ENCODE peak calls at places on chromosomes 3 and 15, in eight cellular contexts. R is astrocyte; N is A549; Z is endodermal cell; K is heart left ventricle; W is CD8-positive, alpha-beta T cell; H is upper lobe of right lung; C is GM12878. Q is an unnamed sample.

GRCh38 chr15:52652984-52653383 is 26.2 kb downstream of the ATOSA start:
- DNase-seq in R (peak), N (peak), Z (no peak), K (no peak), W (no peak), H (no peak), C (no peak), Q (no peak)

GRCh38 chr3:152834354-152835310 is at the start of gene P2RY1:
- DNase-seq in R (peak), N (peak), Z (peak), K (peak), W (peak), H (peak), C (peak), Q (peak)

GRCh38 chr15:58755956-58756355 is 6.4 kb upstream of the ADAM10 start:
- DNase-seq in R (no peak), N (no peak), Z (no peak), K (no peak), W (no peak), H (no peak), C (no peak), Q (no peak)

GRCh38 chr3:51371943-51372557 is 13.0 kb upstream of the MANF start:
- DNase-seq in R (peak), N (peak), Z (peak), K (no peak), W (peak), H (no peak), C (no peak), Q (peak)

GRCh38 chr3:43926073-43926472 is 235.3 kb downstream of the ABHD5 start:
- DNase-seq in R (no peak), N (no peak), Z (peak), K (no peak), W (no peak), H (no peak), C (no peak), Q (no peak)

GRCh38 chr3:66428733-66429132 is 72.1 kb downstream of the LRIG1 start:
- DNase-seq in R (peak), N (peak), Z (no peak), K (peak), W (no peak), H (no peak), C (no peak), Q (peak)

GRCh38 chr15:55774113-55774970 is 31.4 kb upstream of the PRTG start:
- DNase-seq in R (no peak), N (peak), Z (peak), K (no peak), W (peak), H (no peak), C (no peak), Q (peak)

GRCh38 chr3:119352863-119353527 is 58.8 kb downstream of the ARHGAP31 start:
- DNase-seq in R (peak), N (peak), Z (no peak), K (no peak), W (no peak), H (no peak), C (no peak), Q (peak)

GRCh38 chr3:143737065-143737464 is 111.2 kb downstream of the SLC9A9 start:
- DNase-seq in R (no peak), N (no peak), Z (no peak), K (no peak), W (no peak), H (no peak), C (no peak), Q (no peak)

GRCh38 chr15:64599716-64600115 is 139.3 kb downstream of the ZNF609 start:
- DNase-seq in R (peak), N (peak), Z (no peak), K (no peak), W (no peak), H (no peak), C (no peak), Q (no peak)

GRCh38 chr3:114151091-114151490 is 27.8 kb downstream of the DRD3 start:
- DNase-seq in R (no peak), N (no peak), Z (no peak), K (no peak), W (no peak), H (no peak), C (no peak), Q (no peak)

GRCh38 chr3:114152519-114153151 is 26.2 kb downstream of the DRD3 start:
- DNase-seq in R (peak), N (peak), Z (peak), K (peak), W (peak), H (peak), C (peak), Q (peak)

GRCh38 chr3:114144909-114145688 is 33.8 kb downstream of the DRD3 start:
- DNase-seq in R (peak), N (peak), Z (no peak), K (no peak), W (no peak), H (no peak), C (no peak), Q (peak)

GRCh38 chr3:114143817-114144216 is 35.0 kb downstream of the DRD3 start:
- DNase-seq in R (peak), N (no peak), Z (no peak), K (no peak), W (no peak), H (no peak), C (no peak), Q (no peak)

GRCh38 chr3:114147281-114147680 is 31.6 kb downstream of the DRD3 start:
- DNase-seq in R (no peak), N (peak), Z (peak), K (no peak), W (no peak), H (no peak), C (no peak), Q (no peak)
- TF ChIP-seq CTCF in R (no peak), N (no peak), Z (peak), K (no peak), W (no peak), H (no peak), C (no peak), Q (no peak)

GRCh38 chr3:192957441-192957951 is 39.8 kb upstream of the MB21D2 start:
- DNase-seq in R (peak), N (peak), Z (no peak), K (peak), W (no peak), H (peak), C (no peak), Q (peak)
- H3K4me3 ChIP-seq in R (peak), N (no peak), Z (no peak), K (peak), W (no peak), H (peak), C (no peak), Q (no peak)

GRCh38 chr15:92393287-92393993 is at the start of gene ST8SIA2:
- DNase-seq in R (peak), N (peak), Z (peak), K (no peak), W (no peak), H (no peak), C (no peak), Q (no peak)

GRCh38 chr15:92393994-92394326 is 279 bp downstream of the ST8SIA2 start:
- DNase-seq in R (no peak), N (no peak), Z (no peak), K (no peak), W (no peak), H (no peak), C (no peak), Q (no peak)

GRCh38 chr15:92392966-92393286 is 755 bp upstream of the ST8SIA2 start:
- DNase-seq in R (no peak), N (no peak), Z (peak), K (no peak), W (no peak), H (no peak), C (no peak), Q (no peak)

GRCh38 chr15:92392462-92392861 is 1.2 kb upstream of the ST8SIA2 start:
- DNase-seq in R (no peak), N (no peak), Z (peak), K (no peak), W (no peak), H (no peak), C (no peak), Q (no peak)

DNA sequence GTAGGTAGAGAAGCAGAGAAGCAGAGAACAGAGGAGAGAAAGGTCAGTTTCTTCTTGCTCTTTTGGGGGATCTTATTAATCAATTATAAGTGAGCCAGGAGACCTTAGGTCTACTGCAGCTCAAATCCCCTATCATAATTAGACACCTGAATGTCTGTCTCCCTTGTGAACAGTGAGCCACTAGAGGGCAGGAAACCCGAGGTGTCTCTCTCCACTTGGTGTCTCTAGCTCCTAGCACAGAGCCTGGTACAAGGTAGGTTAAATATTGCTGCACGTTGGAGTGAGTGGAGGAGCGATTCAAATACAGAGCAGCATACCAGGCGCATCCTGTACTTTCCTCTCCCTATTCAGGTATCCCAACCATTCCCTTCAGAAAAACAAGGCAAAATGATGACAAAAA is 2.0 kb upstream of the ST8SIA2 start:
- DNase-seq in R (peak), N (peak), Z (peak), K (no peak), W (no peak), H (no peak), C (no peak), Q (peak)
- TF ChIP-seq CTCF in R (peak), N (peak), Z (peak), K (peak), W (no peak), H (no peak), C (peak), Q (peak)

DNA sequence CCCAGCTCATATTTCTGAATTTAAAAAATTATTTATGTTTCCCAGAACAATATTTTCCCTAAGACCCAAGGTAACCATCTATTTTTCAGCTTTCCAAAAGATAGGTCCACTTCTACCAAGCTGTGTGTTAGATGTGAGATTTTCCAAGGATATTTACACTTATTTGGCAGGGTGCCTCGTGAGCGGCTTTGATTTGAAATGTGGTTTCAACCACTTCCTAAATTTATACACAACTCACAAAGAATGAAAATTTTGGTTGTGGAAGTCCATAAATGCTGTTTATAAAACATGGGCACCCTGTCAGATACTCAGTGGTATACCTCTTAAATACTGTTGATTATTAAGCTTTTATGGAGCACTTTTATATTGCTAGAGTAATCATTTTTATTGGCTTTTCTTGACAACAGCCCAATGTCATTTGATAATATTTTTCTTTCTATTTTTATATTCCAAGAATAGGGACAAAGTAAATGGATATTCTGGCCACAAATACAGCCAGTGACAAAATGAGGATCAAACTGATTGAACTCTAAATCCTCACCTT is 57.6 kb downstream of the GAP43 start:
- DNase-seq in R (peak), N (no peak), Z (no peak), K (no peak), W (no peak), H (no peak), C (no peak), Q (no peak)
- H3K4me3 ChIP-seq in R (no peak), N (no peak), Z (no peak), K (no peak), W (no peak), H (no peak), C (no peak), Q (no peak)

DNA sequence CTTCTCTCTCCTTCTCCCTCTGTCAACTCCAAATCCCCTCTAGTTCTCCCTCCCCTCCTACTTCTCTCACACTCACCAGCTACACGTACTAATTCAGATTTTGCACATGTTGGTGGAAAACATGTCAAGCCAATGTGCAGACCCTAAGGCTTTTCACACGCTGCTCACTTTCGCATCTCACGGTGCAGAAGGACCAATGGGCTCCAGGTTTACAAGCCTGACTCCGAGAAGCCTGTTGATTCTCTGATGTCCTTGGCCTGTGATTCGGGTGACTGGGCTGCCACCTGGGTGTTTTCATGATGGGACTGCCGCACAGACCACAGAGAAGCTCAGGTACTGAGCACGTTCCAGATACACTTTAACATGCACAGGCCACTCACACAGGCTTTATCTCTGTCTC is 3.7 kb downstream of the FOXL2NB start:
- DNase-seq in R (no peak), N (no peak), Z (peak), K (no peak), W (no peak), H (no peak), C (no peak), Q (no peak)
- TF ChIP-seq CTCF in R (no peak), N (no peak), Z (no peak), K (no peak), W (no peak), H (no peak), C (no peak), Q (no peak)

GRCh38 chr15:49621327-49622210 is 721 bp downstream of the DTWD1 start:
- DNase-seq in R (peak), N (peak), Z (no peak), K (no peak), W (no peak), H (no peak), C (no peak), Q (peak)

GRCh38 chr15:49622561-49622960 is 1.7 kb downstream of the DTWD1 start:
- DNase-seq in R (peak), N (peak), Z (peak), K (no peak), W (no peak), H (no peak), C (no peak), Q (no peak)

GRCh38 chr15:49620658-49621326 is at the start of the genes DTWD1 and FAM227B:
- DNase-seq in R (peak), N (peak), Z (peak), K (peak), W (peak), H (peak), C (peak), Q (peak)

GRCh38 chr15:49620174-49620573 is 444 bp downstream of the FAM227B start:
- DNase-seq in R (peak), N (peak), Z (no peak), K (no peak), W (no peak), H (no peak), C (no peak), Q (peak)

DNA sequence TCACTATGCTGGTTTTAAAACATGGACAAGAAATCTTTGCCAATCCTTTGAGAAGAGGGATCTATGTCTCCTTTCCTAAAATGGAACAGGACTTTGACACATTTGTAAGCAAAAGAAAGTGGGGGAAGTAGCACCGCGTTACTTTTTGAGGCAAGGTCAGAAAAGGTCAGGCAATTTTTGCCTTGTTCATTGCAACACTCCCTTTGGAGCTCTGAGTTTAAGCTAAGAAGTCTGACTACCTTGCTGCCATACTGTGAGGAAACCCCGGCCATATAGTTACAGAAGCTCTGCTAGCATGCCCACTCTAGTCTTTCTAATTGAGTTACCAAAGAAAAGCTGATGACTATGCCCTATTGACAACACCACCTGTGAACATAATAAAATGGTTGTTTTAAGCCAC is 1.4 kb downstream of the FAM227B start:
- DNase-seq in R (no peak), N (no peak), Z (no peak), K (no peak), W (no peak), H (no peak), C (no peak), Q (no peak)
- H3K4me3 ChIP-seq in R (no peak), N (no peak), Z (peak), K (no peak), W (peak), H (no peak), C (no peak), Q (no peak)

DNA sequence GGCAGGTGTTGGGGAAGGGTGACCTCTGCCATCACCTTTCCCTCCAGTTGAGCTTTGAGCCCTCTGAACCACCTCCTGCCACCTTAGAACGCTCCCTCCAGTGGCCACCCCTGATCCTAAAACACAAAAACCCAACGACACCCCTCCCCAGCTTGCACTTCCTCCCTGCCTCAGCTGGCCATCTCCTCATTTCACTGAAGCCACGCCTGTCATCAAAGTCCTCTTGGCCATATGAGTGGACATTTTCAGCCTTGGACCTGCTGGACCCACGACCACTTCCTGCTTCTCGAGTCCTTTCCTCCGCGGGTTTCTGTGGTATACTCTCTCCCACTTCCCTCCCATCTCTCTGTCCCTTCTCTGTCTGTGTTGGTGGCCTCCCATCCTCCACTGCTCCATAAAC is 48.5 kb upstream of the NR2C2 start:
- DNase-seq in R (no peak), N (no peak), Z (peak), K (no peak), W (no peak), H (peak), C (no peak), Q (no peak)
- TF ChIP-seq CTCF in R (no peak), N (no peak), Z (peak), K (no peak), W (no peak), H (no peak), C (no peak), Q (no peak)

Q was measured in GM12865.